ENCODE peak calls at places on chromosome 15, in ten cellular contexts. E, M, J, H, Q, W, Y, P, N and U are unnamed samples.

GRCh38 chr15:32704343-32705076 is 13.3 kb upstream of the GREM1 start:
- DNase-seq in H (no peak), W (no peak), M (no peak), E (no peak), Q (peak; percentile 58), P (no peak), J (no peak), Y (no peak), N (no peak), U (no peak)

GRCh38 chr15:50144342-50145120 is 25.5 kb upstream of the ATP8B4 start:
- DNase-seq in W (no peak), N (no peak), Y (no peak), H (no peak), E (no peak), M (no peak), J (no peak), Q (no peak), P (no peak), U (no peak)

GRCh38 chr15:78003539-78004008 is 73.9 kb downstream of the TBC1D2B start:
- DNase-seq in H (no peak), E (no peak), J (peak; percentile 84), Q (no peak), Y (peak; percentile 64), M (no peak), W (no peak), N (no peak), P (peak; percentile 90), U (no peak)

GRCh38 chr15:84600331-84600686 is 500 bp upstream of the ZSCAN2 start:
- DNase-seq in W (peak; percentile 81), N (peak; percentile 81), H (peak; percentile 92), P (peak; percentile 80), Q (peak; percentile 83), Y (peak; percentile 93), E (peak; percentile 92), M (peak; percentile 91), J (peak; percentile 90), U (peak; percentile 83)

GRCh38 chr15:66231421-66232266 is 21.9 kb downstream of the MEGF11 start:
- DNase-seq in W (no peak), Y (peak; percentile 23), P (no peak), E (no peak), M (no peak), J (no peak), Q (no peak), H (no peak), N (no peak), U (peak; percentile 10)

GRCh38 chr15:93497256-93497655 is 408.2 kb upstream of the RGMA start:
- DNase-seq in J (no peak), N (no peak), Y (no peak), M (no peak), W (no peak), P (no peak), E (no peak), Q (no peak), H (no peak), U (peak; percentile 78)

GRCh38 chr15:86082619-86083377 is 3.1 kb downstream of the AGBL1 start:
- DNase-seq in H (no peak), J (no peak), E (no peak), N (no peak), M (no peak), Q (no peak), Y (no peak), W (no peak), P (no peak), U (no peak)

GRCh38 chr15:27826902-27827321 is 272.2 kb downstream of the OCA2 start:
- DNase-seq in E (no peak), Q (peak; percentile 60), N (no peak), Y (no peak), W (no peak), J (no peak), H (no peak), M (no peak), P (no peak), U (peak; percentile 67)

GRCh38 chr15:92392462-92392861 is 1.2 kb upstream of the ST8SIA2 start:
- DNase-seq in Q (no peak), W (no peak), P (no peak), N (no peak), H (no peak), J (no peak), M (no peak), E (no peak), Y (no peak), U (no peak)

DNA sequence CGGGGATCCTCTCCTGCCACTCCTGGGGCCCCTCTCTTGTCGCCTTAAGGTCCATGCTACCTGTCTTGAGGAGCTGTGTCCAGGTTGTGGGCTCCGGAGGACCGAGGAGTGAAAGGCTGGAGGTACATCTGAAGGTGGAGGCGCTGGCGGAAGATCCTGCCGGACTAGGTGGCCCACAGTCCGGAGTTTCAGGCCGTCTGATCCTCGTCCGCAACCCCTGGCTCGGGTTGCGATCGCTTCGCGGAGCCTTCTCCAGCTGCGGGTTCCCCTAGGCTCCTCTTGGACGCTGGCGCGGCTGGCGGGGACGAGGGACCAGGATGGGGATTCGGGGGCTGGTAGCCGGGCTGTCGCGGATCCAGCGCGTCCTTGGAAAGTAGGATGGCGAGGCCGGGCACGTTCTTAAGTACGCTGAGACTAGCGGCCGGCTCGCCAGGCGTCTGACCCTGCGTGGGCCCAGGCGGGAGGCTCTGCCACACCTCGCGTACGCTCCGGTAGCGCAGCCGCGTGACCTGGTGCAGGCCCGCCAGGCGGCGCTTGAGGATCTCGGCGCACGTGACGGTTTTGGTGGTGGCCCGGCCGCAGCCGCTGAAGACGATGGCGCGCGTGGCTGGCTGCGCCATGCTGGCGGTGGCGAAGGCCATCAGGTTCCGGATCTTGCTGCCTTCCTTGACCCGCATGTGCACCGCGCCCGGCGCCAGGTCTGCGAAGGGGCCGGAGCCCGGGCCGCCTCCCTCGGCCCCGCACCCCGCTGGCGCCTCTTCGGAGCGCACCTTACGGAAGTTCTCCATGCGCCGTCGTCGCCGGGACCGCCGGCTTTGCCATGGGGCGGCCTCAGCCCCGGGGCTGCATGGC is 550 bp downstream of the RPP25 start:
- DNase-seq in J (peak; percentile 75), E (peak; percentile 94), P (peak; percentile 52), H (peak; percentile 87), Y (peak; percentile 94), Q (peak; percentile 26), N (peak; percentile 36), M (no peak), W (peak; percentile 35), U (no peak)
- TF ChIP-seq CTCF in J (peak; percentile 26), E (peak; percentile 21), P (no peak), H (peak; percentile 40), Y (peak; percentile 44), Q (peak; percentile 30), N (peak; percentile 6), M (peak; percentile 45), W (peak; percentile 29), U (peak; percentile 74)

DNA sequence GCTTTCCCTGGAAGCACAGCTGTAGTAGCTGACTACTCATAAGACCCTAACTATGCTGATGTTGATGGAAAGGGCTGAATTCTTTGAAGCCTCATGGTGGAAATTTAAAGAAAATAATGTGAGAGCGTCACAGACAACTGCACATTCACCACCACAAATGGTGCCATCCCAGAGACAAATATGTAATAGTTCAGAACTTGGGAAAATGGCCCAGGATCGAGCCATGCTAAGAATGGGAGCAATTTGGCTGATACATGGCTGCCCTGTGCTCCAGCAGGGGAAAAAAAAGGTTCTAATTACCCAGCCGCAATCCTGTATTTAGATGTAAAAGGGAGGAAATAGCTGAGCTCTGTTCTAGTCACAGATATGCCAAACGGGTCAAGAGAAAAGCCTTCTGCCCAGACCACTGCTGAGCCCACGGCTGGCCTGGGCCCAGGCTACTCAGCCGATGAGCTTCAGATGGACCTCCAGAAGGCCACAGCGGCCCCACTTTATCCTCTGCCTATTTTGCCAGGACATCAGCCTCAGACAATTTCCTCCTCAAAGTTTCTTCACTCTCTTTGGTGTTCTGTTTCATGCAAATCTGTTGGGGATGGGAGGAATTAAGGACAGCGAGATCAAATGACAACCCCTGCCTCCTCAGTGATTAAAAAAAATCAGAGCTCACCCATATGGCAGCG is 54.4 kb upstream of the MEX3B start:
- DNase-seq in W (no peak), M (no peak), J (no peak), H (no peak), Q (peak; percentile 53), Y (no peak), P (no peak), N (no peak), E (no peak), U (no peak)
- H3K4me3 ChIP-seq in W (no peak overlapping the region), M (no peak overlapping the region), J (no peak overlapping the region), H (no peak overlapping the region), Q (no peak overlapping the region), Y (no peak overlapping the region), P (no peak overlapping the region), N (no peak overlapping the region), E (no peak overlapping the region), U (no peak overlapping the region)

GRCh38 chr15:44790215-44790614 is 53.9 kb downstream of the TRIM69 start:
- DNase-seq in W (no peak), H (no peak), M (no peak), Q (no peak), E (no peak), N (no peak), Y (no peak), P (no peak), J (no peak), U (no peak)
- H3K27me3 ChIP-seq in W (no peaks in the 10 kb centered on the region), H (peaks cover 5% of the 10 kb centered on the region), M (no peaks in the 10 kb centered on the region), Q (peaks cover 21% of the 10 kb centered on the region), E (no peaks in the 10 kb centered on the region), N (no peaks in the 10 kb centered on the region), Y (no peaks in the 10 kb centered on the region), P (no peaks in the 10 kb centered on the region), J (no peaks in the 10 kb centered on the region), U (no peaks in the 10 kb centered on the region)

GRCh38 chr15:70632079-70632850 is 131.1 kb downstream of the UACA start:
- DNase-seq in Y (no peak), H (no peak), E (no peak), N (no peak), Q (peak; percentile 71), P (no peak), W (no peak), M (no peak), J (no peak), U (peak; percentile 86)

GRCh38 chr15:70627734-70628541 is 135.4 kb downstream of the UACA start:
- DNase-seq in Q (no peak), E (no peak), H (no peak), P (no peak), W (no peak), N (no peak), Y (no peak), M (peak; percentile 47), J (no peak), U (no peak)

GRCh38 chr15:70627322-70627721 is 136.0 kb downstream of the UACA start:
- DNase-seq in N (no peak), W (no peak), M (no peak), Q (no peak), Y (no peak), P (no peak), H (no peak), E (no peak), J (no peak), U (no peak)

GRCh38 chr15:70628542-70628941 is 134.8 kb downstream of the UACA start:
- DNase-seq in H (no peak), P (no peak), Q (no peak), N (no peak), M (no peak), W (no peak), J (no peak), E (no peak), Y (no peak), U (no peak)

DNA sequence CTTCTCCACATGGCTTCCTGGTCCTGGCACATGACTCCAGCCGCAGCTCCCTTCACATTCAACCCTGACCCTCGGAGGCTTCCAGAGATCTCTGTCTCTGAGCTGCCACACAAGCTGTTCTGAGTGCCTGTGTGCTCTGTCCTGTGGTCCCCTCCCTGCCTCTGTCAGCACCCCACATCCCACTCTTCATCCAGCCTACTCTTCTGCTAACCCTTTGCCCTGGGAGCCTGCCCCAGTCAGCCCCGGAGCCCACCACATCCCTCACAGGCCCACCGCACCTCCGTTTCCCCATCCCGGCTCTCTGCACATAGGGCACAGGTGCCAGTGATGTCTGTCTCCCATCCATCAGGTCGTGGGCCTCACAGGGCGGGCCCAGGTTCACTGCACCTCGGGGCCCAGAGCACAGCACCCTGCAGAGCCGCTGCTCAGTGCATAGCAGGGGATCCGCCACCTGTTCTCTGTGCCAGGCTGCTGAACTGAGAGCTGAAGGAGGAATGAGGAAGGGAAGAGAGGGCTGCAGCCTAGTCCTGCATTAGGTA is 133.6 kb downstream of the UACA start:
- DNase-seq in M (no peak), E (no peak), Q (no peak), Y (no peak), P (no peak), J (no peak), N (no peak), W (no peak), H (no peak), U (no peak)
- TF ChIP-seq CTCF in M (no peak), E (no peak), Q (no peak), Y (no peak), P (no peak), J (no peak), N (no peak), W (no peak), H (no peak), U (no peak)